ENCODE peak calls at places on chromosomes 16 and 17, in four cellular contexts. Z, D, J and L are unnamed samples.

GRCh38 chr17:51322390-51323029 is 62.2 kb downstream of the UTP18 start:
- DNase-seq in J (no peak), D (peak; percentile 33), Z (peak; percentile 30), L (peak; percentile 51)

GRCh38 chr17:28881533-28882056 is 15.9 kb downstream of the FLOT2 start:
- DNase-seq in Z (no peak), D (no peak), J (no peak), L (no peak)

GRCh38 chr17:72775237-72775636 is 317.3 kb downstream of the SLC39A11 start:
- DNase-seq in D (no peak), J (no peak), Z (no peak), L (no peak)

GRCh38 chr16:48850097-48850496 is 240.1 kb upstream of the N4BP1 start:
- DNase-seq in D (no peak), J (no peak), Z (no peak), L (peak; percentile 38)

GRCh38 chr16:67372664-67373063 is 20.6 kb downstream of the TPPP3 start:
- DNase-seq in D (peak; percentile 30), Z (no peak), J (no peak), L (no peak)

GRCh38 chr16:2905241-2905987 is 6.3 kb upstream of the FLYWCH1 start:
- DNase-seq in J (peak; percentile 62), D (peak; percentile 99), Z (peak; percentile 98), L (peak; percentile 100)

GRCh38 chr17:494601-495195 is 142.1 kb upstream of the RPH3AL start:
- DNase-seq in D (no peak), J (no peak), Z (no peak), L (no peak)

GRCh38 chr17:37766951-37767350 is 22.1 kb upstream of the HNF1B start:
- DNase-seq in J (no peak), D (no peak), Z (no peak), L (no peak)

GRCh38 chr16:27736431-27736830 is 186.5 kb downstream of the KATNIP start:
- DNase-seq in Z (no peak), J (no peak), D (no peak), L (no peak)

GRCh38 chr17:38898812-38899348 is 26.5 kb upstream of the LASP1NB start:
- DNase-seq in D (peak; percentile 75), J (peak; percentile 51), Z (no peak), L (peak; percentile 38)

GRCh38 chr16:54628796-54629625 is 301.7 kb upstream of the IRX5 start:
- DNase-seq in D (no peak), J (no peak), Z (no peak), L (no peak)

GRCh38 chr17:7656958-7657715 is 6.4 kb downstream of the ATP1B2 start:
- DNase-seq in Z (no peak), J (no peak), D (no peak), L (peak; percentile 68)

GRCh38 chr17:9887521-9887920 is 17.6 kb downstream of the RCVRN start:
- DNase-seq in J (no peak), D (no peak), Z (peak; percentile 47), L (no peak)

GRCh38 chr16:66344533-66345145 is 21.9 kb upstream of the CDH5 start:
- DNase-seq in Z (no peak), J (no peak), D (peak; percentile 41), L (peak; percentile 64)

GRCh38 chr17:76826290-76827138 is 41.7 kb upstream of the MGAT5B start:
- DNase-seq in Z (no peak), D (no peak), J (no peak), L (peak; percentile 29)

GRCh38 chr17:43368740-43369506 is 29.9 kb upstream of the ARL4D start:
- DNase-seq in D (peak; percentile 62), J (peak; percentile 52), Z (peak; percentile 77), L (peak; percentile 91)

GRCh38 chr16:17275076-17275732 is 195.6 kb downstream of the XYLT1 start:
- DNase-seq in J (no peak), D (no peak), Z (peak; percentile 9), L (no peak)